ENCODE peak calls at places on chromosomes 4 and X, in four cellular contexts. Q, L, S and I are unnamed samples.

GRCh38 chr4:31959972-31960371 is 1239.8 kb downstream of the PCDH7 start:
- DNase-seq in Q (no peak), L (no peak), S (no peak), I (no peak)

GRCh38 chr4:99998062-99998880 is 48.2 kb upstream of the H2AZ1 start:
- DNase-seq in Q (no peak), L (peak), S (no peak), I (peak)

GRCh38 chr4:154720123-154720522 is 23.7 kb upstream of the LRAT start:
- DNase-seq in Q (no peak), L (no peak), S (no peak), I (no peak)

GRCh38 chr4:30262379-30262778 is 457.8 kb upstream of the PCDH7 start:
- DNase-seq in Q (no peak), L (no peak), S (no peak), I (no peak)

GRCh38 chrX:21735038-21735752 is 22.7 kb downstream of the SMPX start:
- DNase-seq in Q (no peak), L (no peak), S (no peak), I (no peak)

GRCh38 chrX:48521353-48522243 is at the start of gene EBP:
- DNase-seq in Q (peak), L (peak), S (peak), I (peak)

GRCh38 chrX:144494069-144494468 is 610.2 kb downstream of the UBE2NL start:
- DNase-seq in Q (no peak), L (no peak), S (no peak), I (no peak)

GRCh38 chrX:128518508-128518907 is 466.3 kb upstream of the ACTRT1 start:
- DNase-seq in Q (no peak), L (peak), S (no peak), I (no peak)

GRCh38 chr4:74456849-74457395 is 12.0 kb downstream of the AREG start:
- DNase-seq in Q (no peak), L (no peak), S (no peak), I (no peak)

GRCh38 chr4:139509727-139510410 is 46.1 kb downstream of the SETD7 start:
- DNase-seq in Q (no peak), L (peak), S (peak), I (no peak)

GRCh38 chr4:86841309-86841708 is 7.9 kb downstream of the SLC10A6 start:
- DNase-seq in Q (no peak), L (no peak), S (no peak), I (no peak)

GRCh38 chrX:69116077-69116476 is 49.2 kb downstream of the PJA1 start:
- DNase-seq in Q (no peak), L (no peak), S (no peak), I (no peak)

GRCh38 chrX:67353651-67354370 is 190.0 kb upstream of the AR start:
- DNase-seq in Q (no peak), L (no peak), S (no peak), I (no peak)

GRCh38 chr4:141180991-141181760 is 39.5 kb upstream of the ZNF330 start:
- DNase-seq in Q (no peak), L (no peak), S (no peak), I (no peak)

GRCh38 chrX:44343412-44343942 is at the start of gene EFHC2:
- DNase-seq in Q (peak), L (no peak), S (peak), I (no peak)

GRCh38 chr4:153464068-153464467 is 2.1 kb upstream of the TMEM131L start:
- DNase-seq in Q (no peak), L (no peak), S (no peak), I (no peak)

GRCh38 chrX:47574096-47574553 is 8.1 kb upstream of the TIMP1 start:
- DNase-seq in Q (no peak), L (no peak), S (no peak), I (no peak)

GRCh38 chr4:10625130-10625529 is 59.4 kb downstream of the CLNK start:
- DNase-seq in Q (no peak), L (peak), S (no peak), I (no peak)

GRCh38 chr4:92170340-92170739 is 133.4 kb upstream of the GRID2 start:
- DNase-seq in Q (no peak), L (no peak), S (no peak), I (no peak)

DNA sequence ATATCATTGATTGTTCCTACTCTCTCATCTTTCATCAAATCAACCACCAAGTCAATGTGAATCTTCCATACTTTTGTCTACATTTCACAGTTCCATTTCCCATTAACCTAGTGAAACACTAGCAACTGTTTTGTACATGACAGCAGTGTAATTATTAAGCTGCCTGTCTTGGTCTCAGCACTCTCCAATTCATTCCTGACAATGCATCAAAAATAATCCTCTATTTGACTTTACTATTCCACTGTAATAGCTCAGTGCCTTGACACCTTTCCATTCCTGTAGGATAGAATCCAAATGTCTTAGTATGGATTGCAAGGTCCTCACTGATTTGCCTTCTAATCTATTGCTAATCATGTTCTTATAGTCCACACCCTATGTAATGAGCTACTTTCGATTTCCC is 2405.8 kb downstream of the PCDH7 start:
- DNase-seq in Q (no peak), L (no peak), S (no peak), I (no peak)
- TF ChIP-seq ETV6 in Q (no peak), L (no peak), S (no peak), I (no peak)

GRCh38 chr4:179116011-179116410 is 1673.8 kb upstream of the AGA start:
- DNase-seq in Q (no peak), L (no peak), S (no peak), I (no peak)
- TF ChIP-seq USF2 in Q (no peak), L (no peak), S (no peak), I (no peak)

GRCh38 chrX:15311119-15311518 is 4.3 kb downstream of the ASB11 start:
- DNase-seq in Q (no peak), L (no peak), S (no peak), I (no peak)

GRCh38 chrX:15314472-15314871 is 968 bp downstream of the ASB11 start:
- DNase-seq in Q (no peak), L (no peak), S (no peak), I (no peak)

GRCh38 chrX:15315509-15315908 is at the start of gene ASB11:
- DNase-seq in Q (no peak), L (no peak), S (no peak), I (no peak)

GRCh38 chrX:15310117-15310516 is 5.3 kb downstream of the ASB11 start:
- DNase-seq in Q (no peak), L (no peak), S (no peak), I (no peak)
- TF ChIP-seq ETV6 in Q (no peak), L (no peak), S (no peak), I (no peak)

DNA sequence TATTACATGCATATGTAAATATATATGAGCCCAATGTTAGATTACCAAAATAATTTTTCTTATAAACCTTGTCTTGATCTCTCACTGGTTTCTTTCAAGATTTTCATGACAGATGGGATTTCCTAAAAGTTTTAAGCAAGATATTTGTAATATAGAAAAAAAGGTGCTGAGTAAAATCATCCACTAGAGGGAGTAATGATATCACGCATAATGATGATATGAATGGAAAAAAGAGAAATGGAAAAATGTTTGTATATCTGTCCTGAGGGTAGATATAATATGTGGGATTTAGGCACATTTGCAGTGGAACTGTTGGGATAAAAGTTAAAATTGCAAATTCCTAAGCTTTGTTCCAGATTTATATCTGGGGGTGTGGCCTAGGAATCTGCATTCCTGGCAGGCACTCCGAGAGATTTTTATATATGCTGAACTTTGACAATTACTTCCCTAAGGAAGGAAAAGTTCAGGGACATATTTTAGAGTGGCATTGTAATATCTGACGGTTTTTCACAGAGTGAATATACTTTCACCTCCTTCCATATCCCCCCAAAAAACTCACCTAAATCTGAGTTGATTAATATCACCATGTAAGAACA is 60.5 kb downstream of the TMA16 start:
- DNase-seq in Q (no peak), L (no peak), S (no peak), I (no peak)
- TF ChIP-seq USF2 in Q (no peak), L (no peak), S (no peak), I (no peak)

GRCh38 chrX:17072726-17073125 is 126.3 kb downstream of the REPS2 start:
- DNase-seq in Q (no peak), L (no peak), S (no peak), I (no peak)
- TF ChIP-seq ETV6 in Q (no peak), L (no peak), S (no peak), I (no peak)

GRCh38 chr4:143294310-143294709 is 42.4 kb upstream of the GAB1 start:
- DNase-seq in Q (no peak), L (no peak), S (no peak), I (no peak)
- TF ChIP-seq USF2 in Q (no peak), L (no peak), S (no peak), I (no peak)

GRCh38 chrX:135484636-135485289 is 35.7 kb upstream of the INTS6L start:
- DNase-seq in Q (peak), L (peak), S (no peak), I (no peak)
- TF ChIP-seq ETV6 in Q (no peak), L (no peak), S (no peak), I (no peak)

DNA sequence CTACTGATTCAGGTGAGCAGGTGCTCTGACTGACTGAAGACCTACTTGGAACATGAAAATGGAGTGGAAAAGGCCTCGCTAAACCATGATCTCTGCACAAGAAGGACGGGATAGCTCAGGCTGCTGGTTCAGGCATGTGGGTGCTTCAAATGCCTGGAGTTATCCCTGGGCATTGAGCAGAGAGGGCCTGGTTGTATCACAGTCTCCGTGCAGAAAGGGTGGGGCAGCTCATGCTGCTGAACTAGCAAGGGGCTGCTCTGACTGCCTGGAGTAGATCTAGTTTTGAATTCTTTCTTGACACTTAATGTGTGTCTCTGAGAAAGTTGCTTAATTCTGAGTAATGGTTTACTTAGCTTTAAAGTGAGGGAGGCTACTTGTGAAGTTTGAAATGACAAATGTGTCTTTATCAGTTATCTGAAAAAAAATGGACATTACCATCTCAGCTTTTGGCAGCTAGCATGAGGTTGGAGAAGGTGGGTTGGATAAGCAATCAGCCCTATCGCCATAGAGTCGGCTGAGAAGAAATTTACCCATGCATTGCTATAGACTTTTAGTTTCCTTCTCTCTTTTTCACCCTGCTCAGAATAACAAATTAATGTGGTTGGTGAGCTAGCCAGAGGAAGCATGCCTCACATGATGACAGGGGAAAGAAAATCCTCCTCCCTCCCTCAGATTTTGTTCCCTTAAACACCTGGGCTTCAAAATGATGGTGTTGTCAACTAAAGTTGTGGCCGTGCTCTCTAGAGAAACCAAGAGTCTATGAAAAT is 832.4 kb downstream of the STIM2 start:
- DNase-seq in Q (no peak), L (no peak), S (no peak), I (no peak)
- TF ChIP-seq USF2 in Q (no peak), L (no peak), S (no peak), I (no peak)

GRCh38 chrX:154457491-154458115 is 478 bp upstream of the PLXNA3 start:
- DNase-seq in Q (peak), L (no peak), S (peak), I (no peak)
- TF ChIP-seq ETV6 in Q (no peak), L (no peak), S (no peak), I (no peak)